ENCODE peak calls at places on chromosomes 7 and 10, in five cellular contexts. Q, K, D, I and T are unnamed samples.

GRCh38 chr7:2760098-2760889 is 72.3 kb downstream of the AMZ1 start:
- DNase-seq in Q (peak), K (peak), D (peak), I (peak), T (peak)

GRCh38 chr7:134703781-134704180 is 57.1 kb downstream of the BPGM start:
- DNase-seq in Q (no peak), K (peak), D (peak), I (peak), T (no peak)

GRCh38 chr10:131137223-131137622 is 174.3 kb downstream of the TCERG1L start:
- DNase-seq in Q (no peak), K (no peak), D (no peak), I (no peak), T (no peak)

GRCh38 chr7:79454325-79454960 is 976 bp upstream of the MAGI2 start:
- DNase-seq in Q (no peak), K (peak), D (no peak), I (peak), T (peak)

GRCh38 chr10:31359979-31360378 is 41.0 kb downstream of the ZEB1 start:
- DNase-seq in Q (no peak), K (no peak), D (no peak), I (no peak), T (no peak)

GRCh38 chr10:130968964-130969363 is 342.6 kb downstream of the TCERG1L start:
- DNase-seq in Q (peak), K (no peak), D (no peak), I (no peak), T (peak)

GRCh38 chr7:952548-953441 is 1.7 kb downstream of the ADAP1 start:
- DNase-seq in Q (no peak), K (no peak), D (no peak), I (no peak), T (no peak)

GRCh38 chr10:96690755-96691730 is 29.3 kb downstream of the PIK3AP1 start:
- DNase-seq in Q (no peak), K (no peak), D (no peak), I (no peak), T (no peak)

GRCh38 chr10:91378061-91378460 is 32.1 kb upstream of the HECTD2 start:
- DNase-seq in Q (peak), K (no peak), D (peak), I (peak), T (no peak)

GRCh38 chr7:25073451-25073850 is 51.6 kb downstream of the CYCS start:
- DNase-seq in Q (no peak), K (no peak), D (peak), I (peak), T (no peak)

GRCh38 chr10:110865184-110865803 is 6.4 kb upstream of the PDCD4 start:
- DNase-seq in Q (peak), K (no peak), D (peak), I (peak), T (peak)

GRCh38 chr10:79435271-79436065 is 10.0 kb downstream of the ZCCHC24 start:
- DNase-seq in Q (no peak), K (no peak), D (no peak), I (peak), T (no peak)

GRCh38 chr7:92834661-92835139 is 1.7 kb downstream of the CDK6 start:
- DNase-seq in Q (peak), K (peak), D (no peak), I (peak), T (peak)

GRCh38 chr10:93030409-93030808 is 30.2 kb upstream of the CYP26C1 start:
- DNase-seq in Q (peak), K (no peak), D (peak), I (peak), T (peak)

GRCh38 chr10:34696423-34696822 is 118.7 kb downstream of the PARD3 start:
- DNase-seq in Q (peak), K (no peak), D (peak), I (peak), T (peak)

GRCh38 chr10:71463111-71463510 is 66.4 kb downstream of the CDH23 start:
- DNase-seq in Q (no peak), K (no peak), D (no peak), I (no peak), T (no peak)

GRCh38 chr7:116515584-116515983 is 9.3 kb upstream of the CAV1 start:
- DNase-seq in Q (no peak), K (no peak), D (no peak), I (no peak), T (no peak)

GRCh38 chr10:77970869-77971803 is 44.6 kb upstream of the DLG5 start:
- DNase-seq in Q (peak), K (peak), D (peak), I (peak), T (peak)

GRCh38 chr7:47647213-47647985 is 65.5 kb upstream of the TNS3 start:
- DNase-seq in Q (no peak), K (no peak), D (no peak), I (no peak), T (no peak)

GRCh38 chr10:102610499-102610898 is 33.8 kb upstream of the TRIM8 start:
- DNase-seq in Q (no peak), K (no peak), D (no peak), I (no peak), T (no peak)

GRCh38 chr7:129769400-129769774 is 157.9 kb downstream of the NRF1 start:
- DNase-seq in Q (no peak), K (no peak), D (no peak), I (no peak), T (no peak)

GRCh38 chr7:37930226-37930948 is 9.9 kb downstream of the EPDR1 start:
- DNase-seq in Q (no peak), K (no peak), D (peak), I (no peak), T (no peak)

GRCh38 chr7:133678137-133678814 is 425.4 kb downstream of the EXOC4 start:
- DNase-seq in Q (peak), K (no peak), D (no peak), I (no peak), T (no peak)

GRCh38 chr10:103663802-103664201 is 170.3 kb downstream of the NEURL1 start:
- DNase-seq in Q (no peak), K (no peak), D (no peak), I (no peak), T (no peak)

GRCh38 chr7:104156842-104157277 is 51.0 kb downstream of the ORC5 start:
- DNase-seq in Q (peak), K (no peak), D (peak), I (peak), T (no peak)

DNA sequence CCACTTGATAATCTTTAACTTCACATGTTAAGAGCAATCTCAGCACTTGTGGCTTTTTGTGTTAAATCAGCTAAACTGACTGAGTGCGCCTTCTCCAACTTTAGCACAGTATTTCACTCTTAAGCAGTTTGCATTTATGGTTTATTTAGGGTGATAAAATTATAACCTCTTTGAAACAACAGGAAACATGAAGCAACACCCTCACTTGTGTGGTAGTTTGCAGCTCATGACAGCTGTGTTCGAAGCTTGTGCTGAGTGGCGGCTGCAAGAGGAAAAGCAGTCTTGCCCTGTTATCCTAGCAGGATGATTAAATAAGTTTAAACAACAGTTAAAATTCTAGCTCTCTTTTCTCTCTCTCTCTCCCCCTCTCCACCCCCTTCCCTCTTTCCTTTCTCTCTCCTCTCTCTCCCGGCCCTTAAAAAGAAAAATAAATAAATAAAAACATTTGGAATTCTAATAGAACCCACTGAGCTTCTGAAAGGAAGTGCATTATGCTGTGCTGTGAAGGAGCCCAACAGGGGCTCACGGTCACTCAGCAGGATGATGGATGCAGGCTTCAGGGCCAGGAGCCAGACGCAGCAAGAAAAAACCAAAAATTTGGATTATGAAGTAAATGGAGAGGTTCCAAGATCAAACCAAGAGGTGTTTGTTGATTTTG is 25.2 kb downstream of the OGDH start:
- DNase-seq in Q (no peak), K (no peak), D (peak), I (peak), T (no peak)
- TF ChIP-seq CTCF in Q (no peak), K (no peak), D (no peak), I (no peak), T (no peak)

DNA sequence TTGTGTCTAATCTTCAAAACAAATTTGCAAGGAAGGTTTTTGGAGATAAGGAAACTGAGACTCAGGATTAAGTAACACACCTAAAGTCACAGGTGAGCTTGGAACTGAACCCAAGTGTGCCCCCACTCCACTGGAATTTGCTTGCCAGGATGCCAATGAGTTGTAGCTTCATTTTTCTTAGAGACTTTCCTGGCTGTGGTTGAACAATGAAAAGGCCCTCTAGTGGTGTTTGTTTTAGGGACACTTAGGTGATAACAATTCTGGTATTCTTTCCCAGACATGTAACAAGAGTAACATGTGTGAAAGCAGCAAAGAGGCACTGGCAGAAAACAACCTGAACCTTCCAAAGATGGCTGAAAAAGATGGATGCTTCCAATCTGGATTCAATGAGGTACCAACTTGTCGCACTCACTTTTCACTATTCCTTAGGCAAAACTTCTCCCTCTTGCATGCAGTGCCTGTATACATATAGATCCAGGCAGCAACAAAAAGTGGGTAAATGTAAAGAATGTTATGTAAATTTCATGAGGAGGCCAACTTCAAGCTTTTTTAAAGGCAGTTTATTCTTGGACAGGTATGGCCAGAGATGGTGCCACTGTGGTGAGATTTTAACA is 1.5 kb downstream of the IL6 start:
- DNase-seq in Q (peak), K (no peak), D (peak), I (peak), T (peak)
- TF ChIP-seq CTCF in Q (peak), K (peak), D (peak), I (peak), T (peak)

GRCh38 chr10:16116404-16117304 is 256.3 kb upstream of the MINDY3 start:
- DNase-seq in Q (peak), K (no peak), D (no peak), I (peak), T (no peak)
- TF ChIP-seq CTCF in Q (peak), K (no peak), D (peak), I (peak), T (peak)

GRCh38 chr7:29243777-29244655 is 49.4 kb downstream of the CHN2 start:
- DNase-seq in Q (no peak), K (no peak), D (no peak), I (no peak), T (no peak)
- TF ChIP-seq CTCF in Q (peak), K (no peak), D (no peak), I (no peak), T (no peak)

DNA sequence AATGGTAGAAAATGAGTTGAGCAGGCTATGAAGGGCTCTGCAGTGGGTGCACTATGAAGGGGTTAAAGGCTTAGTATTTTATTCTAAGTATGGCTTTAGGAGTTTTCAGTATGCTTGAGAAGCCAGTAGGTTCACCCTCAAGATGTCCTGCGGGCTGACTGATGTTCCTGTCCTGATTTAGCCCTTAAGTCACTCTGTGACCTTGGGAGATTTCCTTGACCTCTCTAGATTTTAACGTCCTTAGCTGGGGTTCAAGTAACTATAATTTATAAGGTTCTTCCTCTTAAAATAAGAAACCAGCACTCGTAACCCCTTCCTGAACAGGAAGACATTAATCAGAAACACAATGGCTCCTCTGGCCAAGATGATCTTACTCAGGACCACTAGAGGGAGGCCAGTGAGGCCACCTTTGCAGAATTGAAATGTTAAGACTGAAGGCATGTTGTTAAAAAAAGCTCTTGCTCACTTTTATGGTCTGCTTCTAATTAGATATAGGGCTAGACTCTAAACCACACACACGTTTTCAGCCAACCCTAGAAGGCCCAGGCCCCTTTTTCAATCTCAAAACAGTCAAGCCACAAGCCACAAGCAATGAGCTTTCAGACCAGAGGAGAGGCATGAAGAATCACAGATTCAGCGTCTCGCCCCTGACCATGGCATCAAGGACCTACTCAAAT is 42.0 kb downstream of the CDK1 start:
- DNase-seq in Q (no peak), K (no peak), D (peak), I (peak), T (no peak)
- TF ChIP-seq CTCF in Q (peak), K (no peak), D (peak), I (peak), T (no peak)

GRCh38 chr7:42170724-42171123 is 66.3 kb downstream of the GLI3 start:
- DNase-seq in Q (peak), K (no peak), D (no peak), I (no peak), T (peak)

GRCh38 chr7:42167914-42168236 is 69.1 kb downstream of the GLI3 start:
- DNase-seq in Q (no peak), K (no peak), D (no peak), I (no peak), T (no peak)

GRCh38 chr7:42168512-42168911 is 68.5 kb downstream of the GLI3 start:
- DNase-seq in Q (no peak), K (no peak), D (no peak), I (no peak), T (no peak)

GRCh38 chr7:42164946-42165345 is 72.1 kb downstream of the GLI3 start:
- DNase-seq in Q (no peak), K (no peak), D (no peak), I (no peak), T (no peak)

DNA sequence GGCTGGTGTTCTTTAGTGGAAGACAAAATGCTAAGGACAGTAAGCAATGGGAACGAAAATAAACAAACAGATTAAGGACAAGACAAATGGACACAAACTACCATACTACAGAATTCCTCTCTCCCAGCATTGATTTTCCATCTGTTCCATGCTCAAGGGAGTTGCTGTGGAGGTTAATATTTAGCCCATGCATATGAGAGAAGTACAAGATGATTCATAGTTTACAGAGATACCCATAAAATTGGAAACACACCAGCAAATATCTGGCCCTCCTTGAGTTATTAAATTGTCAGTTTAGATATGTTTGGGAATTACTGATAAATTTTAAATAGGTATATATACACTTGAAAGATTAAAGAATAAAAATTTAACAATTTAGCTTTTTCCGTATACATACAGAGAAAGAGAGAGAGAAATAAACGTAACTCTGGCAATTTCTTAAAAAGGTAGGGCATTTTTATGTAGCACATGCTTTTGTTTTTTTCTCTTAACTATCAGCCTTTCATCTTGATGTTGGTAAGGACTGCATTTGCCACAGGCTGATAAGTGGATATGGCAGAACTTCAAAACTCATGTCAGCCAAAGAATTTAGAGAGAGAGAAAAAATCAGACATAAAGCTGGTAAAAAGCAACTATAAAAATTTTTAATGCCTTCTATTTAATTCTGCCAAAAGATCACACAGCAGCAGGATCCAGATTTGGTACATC is 69.6 kb downstream of the GLI3 start:
- DNase-seq in Q (no peak), K (no peak), D (no peak), I (no peak), T (no peak)
- TF ChIP-seq CTCF in Q (no peak), K (no peak), D (no peak), I (no peak), T (no peak)

GRCh38 chr10:13617146-13617545 is 30.4 kb downstream of the PRPF18 start:
- DNase-seq in Q (no peak), K (no peak), D (peak), I (no peak), T (no peak)

GRCh38 chr10:13612654-13613373 is 26.0 kb downstream of the PRPF18 start:
- DNase-seq in Q (no peak), K (no peak), D (no peak), I (no peak), T (no peak)

GRCh38 chr10:13615650-13616049 is 28.9 kb downstream of the PRPF18 start:
- DNase-seq in Q (no peak), K (no peak), D (peak), I (no peak), T (no peak)

GRCh38 chr10:13613519-13613918 is 26.8 kb downstream of the PRPF18 start:
- DNase-seq in Q (peak), K (peak), D (peak), I (peak), T (peak)

GRCh38 chr10:13614530-13615332 is 28.0 kb downstream of the PRPF18 start:
- DNase-seq in Q (peak), K (no peak), D (peak), I (no peak), T (peak)
- TF ChIP-seq CTCF in Q (no peak), K (no peak), D (peak), I (no peak), T (no peak)

GRCh38 chr10:5948999-5949759 is 28.2 kb downstream of the IL15RA start:
- DNase-seq in Q (peak), K (no peak), D (peak), I (peak), T (peak)
- TF ChIP-seq CTCF in Q (peak), K (peak), D (peak), I (peak), T (no peak)